ENCODE peak calls at places on chromosome 5, in five cellular contexts. One of them, this sample, is unnamed.

GRCh38 chr5:15585826-15586591 is 86.0 kb downstream of the FBXL7 start:
- DNase-seq in T47D: no peak
- DNase-seq in kidney glomerular epithelial cell: no peak
- DNase-seq in uterus: no peak
- DNase-seq in HEK293T: no peak
- DNase-seq in this sample: no peak

GRCh38 chr5:145938699-145939531 is 2.5 kb downstream of the SH3RF2 start:
- DNase-seq in T47D: no peak
- DNase-seq in kidney glomerular epithelial cell: peak
- DNase-seq in uterus: no peak
- DNase-seq in HEK293T: no peak
- DNase-seq in this sample: no peak

GRCh38 chr5:127038550-127038949 is 8.2 kb upstream of the MARCHF3 start:
- DNase-seq in HEK293T: no peak
- DNase-seq in uterus: no peak
- DNase-seq in kidney glomerular epithelial cell: no peak
- DNase-seq in T47D: no peak
- DNase-seq in this sample: no peak

GRCh38 chr5:64569880-64570279 is 64.1 kb downstream of the RGS7BP start:
- DNase-seq in HEK293T: no peak
- DNase-seq in T47D: no peak
- DNase-seq in kidney glomerular epithelial cell: no peak
- DNase-seq in uterus: no peak
- DNase-seq in this sample: peak

GRCh38 chr5:156778139-156778696 is 71.9 kb upstream of the PPP1R2B start:
- DNase-seq in HEK293T: no peak
- DNase-seq in T47D: no peak
- DNase-seq in uterus: no peak
- DNase-seq in kidney glomerular epithelial cell: no peak
- DNase-seq in this sample: no peak

GRCh38 chr5:10745133-10745532 is 15.9 kb downstream of the DAP start:
- DNase-seq in kidney glomerular epithelial cell: no peak
- DNase-seq in uterus: no peak
- DNase-seq in T47D: no peak
- DNase-seq in HEK293T: no peak
- DNase-seq in this sample: no peak

GRCh38 chr5:154479160-154479943 is 1.3 kb upstream of the HAND1 start:
- DNase-seq in kidney glomerular epithelial cell: no peak
- DNase-seq in T47D: no peak
- DNase-seq in HEK293T: no peak
- DNase-seq in uterus: no peak
- DNase-seq in this sample: no peak

GRCh38 chr5:150625831-150626746 is 14.4 kb upstream of the SYNPO start:
- DNase-seq in kidney glomerular epithelial cell: no peak
- DNase-seq in uterus: no peak
- DNase-seq in HEK293T: no peak
- DNase-seq in T47D: no peak
- DNase-seq in this sample: no peak